ENCODE peak calls at places on chromosome 17, in eight cellular contexts. D is NCI-H748 treated with DMSO at 0.1 percent for 48 hours, J is lower leg skin, B is cardiac fibroblast, G is NCI-H1048, O is Karpas-422, E is adipocyte, V is cerebellar cortex. C is an unnamed sample.

GRCh38 chr17:73560661-73561060 is 83.6 kb downstream of the SDK2 start:
- DNase-seq in D (no peak), J (no peak), B (no peak), G (no peak), O (no peak), E (no peak), V (no peak), C (no peak)

GRCh38 chr17:11384131-11384530 is 143.1 kb downstream of the SHISA6 start:
- DNase-seq in D (no peak), J (no peak), B (no peak), G (no peak), O (no peak), E (no peak), V (no peak), C (no peak)

GRCh38 chr17:73155410-73156165 is 9.2 kb upstream of the SSTR2 start:
- DNase-seq in D (no peak), J (no peak), B (no peak), G (no peak), O (peak; percentile 82), E (no peak), V (peak; percentile 97), C (no peak)

GRCh38 chr17:57001541-57001940 is 23.6 kb downstream of the SCPEP1 start:
- DNase-seq in D (no peak), J (no peak), B (no peak), G (no peak), O (no peak), E (no peak), V (no peak), C (no peak)

GRCh38 chr17:48553837-48554236 is 8.9 kb upstream of the HOXB2 start:
- DNase-seq in D (no peak), J (no peak), B (no peak), G (no peak), O (no peak), E (no peak), V (no peak), C (no peak)

GRCh38 chr17:45314761-45315549 is 1.9 kb downstream of the MAP3K14 start:
- DNase-seq in D (no peak), J (no peak), B (no peak), G (no peak), O (peak; percentile 83), E (peak; percentile 60), V (no peak), C (no peak)

GRCh38 chr17:29177541-29177870 is 2.7 kb downstream of the MYO18A start:
- DNase-seq in D (no peak), J (no peak), B (no peak), G (no peak), O (no peak), E (no peak), V (peak; percentile 25), C (no peak)

GRCh38 chr17:4631836-4632582 is 9.5 kb downstream of the ALOX15 start:
- DNase-seq in D (no peak), J (no peak), B (no peak), G (no peak), O (peak; percentile 32), E (no peak), V (no peak), C (no peak)

GRCh38 chr17:55632893-55633292 is 89.8 kb downstream of the TMEM100 start:
- DNase-seq in D (no peak), J (no peak), B (peak; percentile 11), G (no peak), O (no peak), E (no peak), V (no peak), C (no peak)

GRCh38 chr17:79650283-79650682 is 39.4 kb upstream of the RBFOX3 start:
- DNase-seq in D (no peak), J (no peak), B (no peak), G (no peak), O (no peak), E (no peak), V (no peak), C (no peak)

GRCh38 chr17:61581611-61582349 is 9.2 kb downstream of the NACA2 start:
- DNase-seq in D (no peak), J (no peak), B (no peak), G (no peak), O (no peak), E (peak; percentile 18), V (no peak), C (no peak)

GRCh38 chr17:76146053-76146875 is 5.2 kb upstream of the FOXJ1 start:
- DNase-seq in D (no peak), J (no peak), B (peak; percentile 2), G (no peak), O (no peak), E (no peak), V (no peak), C (no peak)

GRCh38 chr17:76998839-76999238 is 130.6 kb downstream of the MGAT5B start:
- DNase-seq in D (no peak), J (no peak), B (no peak), G (no peak), O (no peak), E (no peak), V (no peak), C (no peak)

GRCh38 chr17:28978016-28978415 is 26.7 kb upstream of the PHF12 start:
- DNase-seq in D (no peak), J (no peak), B (no peak), G (no peak), O (no peak), E (no peak), V (peak; percentile 85), C (no peak)

GRCh38 chr17:6599364-6599763 is 41.1 kb downstream of the KIAA0753 start:
- DNase-seq in D (no peak), J (no peak), B (no peak), G (no peak), O (peak; percentile 79), E (peak; percentile 64), V (no peak), C (no peak)

GRCh38 chr17:9522074-9522473 is 53.5 kb downstream of the STX8 start:
- DNase-seq in D (peak; percentile 28), J (peak; percentile 20), B (peak; percentile 79), G (no peak), O (peak; percentile 75), E (peak; percentile 83), V (peak; percentile 65), C (peak; percentile 16)

GRCh38 chr17:48002920-48003685 is 32.2 kb downstream of the CDK5RAP3 start:
- DNase-seq in D (peak; percentile 49), J (no peak), B (no peak), G (no peak), O (no peak), E (peak; percentile 32), V (peak; percentile 70), C (no peak)

GRCh38 chr17:45270828-45271418 is 9.0 kb upstream of the SPATA32 start:
- DNase-seq in D (no peak), J (no peak), B (no peak), G (no peak), O (peak; percentile 77), E (no peak), V (no peak), C (no peak)

GRCh38 chr17:54898576-54898975 is 2.1 kb upstream of the TOM1L1 start:
- DNase-seq in D (no peak), J (no peak), B (no peak), G (no peak), O (no peak), E (no peak), V (no peak), C (no peak)

GRCh38 chr17:55564077-55564476 is 52.8 kb upstream of the SMIM36 start:
- DNase-seq in D (no peak), J (no peak), B (no peak), G (no peak), O (no peak), E (no peak), V (no peak), C (no peak)

GRCh38 chr17:55254375-55254774 is 10.4 kb upstream of the HLF start:
- DNase-seq in D (no peak), J (no peak), B (no peak), G (no peak), O (no peak), E (no peak), V (no peak), C (no peak)

GRCh38 chr17:82333279-82334171 is at the start of gene SECTM1:
- DNase-seq in D (peak; percentile 15), J (peak; percentile 72), B (peak; percentile 38), G (no peak), O (no peak), E (peak; percentile 92), V (no peak), C (peak; percentile 68)

GRCh38 chr17:2776589-2777241 is 19.5 kb upstream of the RAP1GAP2 start:
- DNase-seq in D (peak; percentile 70), J (no peak), B (no peak), G (no peak), O (no peak), E (no peak), V (peak; percentile 44), C (no peak)

GRCh38 chr17:7817643-7817964 is 16.4 kb upstream of the KDM6B start:
- DNase-seq in D (no peak), J (no peak), B (no peak), G (no peak), O (no peak), E (no peak), V (no peak), C (no peak)

GRCh38 chr17:80738020-80738380 is 193.4 kb downstream of the RPTOR start:
- DNase-seq in D (no peak), J (no peak), B (no peak), G (no peak), O (peak; percentile 46), E (no peak), V (no peak), C (no peak)

GRCh38 chr17:78706271-78706915 is 75.7 kb downstream of the CYTH1 start:
- DNase-seq in D (no peak), J (peak; percentile 74), B (peak; percentile 63), G (no peak), O (peak; percentile 84), E (no peak), V (no peak), C (no peak)